ENCODE peak calls at places on chromosomes 11 and 22, in nine cellular contexts. One of them, this sample, is unnamed.
A peak's percentile ranks its signal among the peaks of the same experiment; 100 is the strongest.

GRCh38 chr22:25758316-25758715 is 16.3 kb downstream of the MYO18B start:
- DNase-seq in psoas muscle: no peak
- DNase-seq in astrocyte: peak; percentile 54
- DNase-seq in brain microvascular endothelial cell: no peak
- DNase-seq in epithelial cell of esophagus: peak; percentile 75
- DNase-seq in A549: no peak
- DNase-seq in omental fat pad: no peak
- DNase-seq in tibial nerve: no peak
- DNase-seq in fibroblast of lung: no peak
- DNase-seq in this sample: peak; percentile 73

GRCh38 chr11:10584071-10584501 is 15.6 kb upstream of the LYVE1 start:
- DNase-seq in psoas muscle: no peak
- DNase-seq in astrocyte: peak; percentile 84
- DNase-seq in brain microvascular endothelial cell: no peak
- DNase-seq in epithelial cell of esophagus: no peak
- DNase-seq in A549: no peak
- DNase-seq in omental fat pad: no peak
- DNase-seq in tibial nerve: no peak
- DNase-seq in fibroblast of lung: peak; percentile 86
- DNase-seq in this sample: no peak

GRCh38 chr11:107468596-107468995 is 11.0 kb upstream of the CWF19L2 start:
- DNase-seq in psoas muscle: no peak
- DNase-seq in astrocyte: no peak
- DNase-seq in brain microvascular endothelial cell: peak; percentile 5
- DNase-seq in epithelial cell of esophagus: peak; percentile 55
- DNase-seq in A549: peak; percentile 3
- DNase-seq in omental fat pad: no peak
- DNase-seq in tibial nerve: no peak
- DNase-seq in fibroblast of lung: peak; percentile 49
- DNase-seq in this sample: peak; percentile 37

GRCh38 chr11:76772100-76772782 is 10.9 kb upstream of the TSKU start:
- DNase-seq in psoas muscle: no peak
- DNase-seq in astrocyte: no peak
- DNase-seq in brain microvascular endothelial cell: no peak
- DNase-seq in epithelial cell of esophagus: no peak
- DNase-seq in A549: peak; percentile 95
- DNase-seq in omental fat pad: no peak
- DNase-seq in tibial nerve: no peak
- DNase-seq in fibroblast of lung: peak; percentile 50
- DNase-seq in this sample: no peak

GRCh38 chr11:121466063-121466794 is 13.5 kb upstream of the SORL1-AS1 start:
- DNase-seq in psoas muscle: peak; percentile 89
- DNase-seq in astrocyte: peak; percentile 95
- DNase-seq in brain microvascular endothelial cell: peak; percentile 92
- DNase-seq in epithelial cell of esophagus: peak; percentile 97
- DNase-seq in A549: peak; percentile 89
- DNase-seq in omental fat pad: peak; percentile 86
- DNase-seq in tibial nerve: peak; percentile 43
- DNase-seq in fibroblast of lung: peak; percentile 93
- DNase-seq in this sample: peak; percentile 93

GRCh38 chr11:86162257-86162656 is 82.3 kb upstream of the EED start:
- DNase-seq in psoas muscle: peak; percentile 64
- DNase-seq in astrocyte: peak; percentile 87
- DNase-seq in brain microvascular endothelial cell: peak; percentile 88
- DNase-seq in epithelial cell of esophagus: peak; percentile 81
- DNase-seq in A549: peak; percentile 29
- DNase-seq in omental fat pad: no peak
- DNase-seq in tibial nerve: no peak
- DNase-seq in fibroblast of lung: peak; percentile 83
- DNase-seq in this sample: peak; percentile 81

GRCh38 chr22:21445437-21446127 is 21.6 kb upstream of the TMEM191C start:
- DNase-seq in psoas muscle: peak; percentile 50
- DNase-seq in astrocyte: no peak
- DNase-seq in brain microvascular endothelial cell: no peak
- DNase-seq in epithelial cell of esophagus: no peak
- DNase-seq in A549: no peak
- DNase-seq in omental fat pad: no peak
- DNase-seq in tibial nerve: no peak
- DNase-seq in fibroblast of lung: no peak
- DNase-seq in this sample: no peak

GRCh38 chr11:640021-640706 is 3.1 kb downstream of the DRD4 start:
- DNase-seq in psoas muscle: no peak
- DNase-seq in astrocyte: no peak
- DNase-seq in brain microvascular endothelial cell: no peak
- DNase-seq in epithelial cell of esophagus: no peak
- DNase-seq in A549: no peak
- DNase-seq in omental fat pad: no peak
- DNase-seq in tibial nerve: no peak
- DNase-seq in fibroblast of lung: no peak
- DNase-seq in this sample: no peak

GRCh38 chr11:28245131-28245530 is 136.9 kb downstream of the METTL15 start:
- DNase-seq in psoas muscle: no peak
- DNase-seq in astrocyte: peak; percentile 88
- DNase-seq in brain microvascular endothelial cell: no peak
- DNase-seq in epithelial cell of esophagus: no peak
- DNase-seq in A549: no peak
- DNase-seq in omental fat pad: no peak
- DNase-seq in tibial nerve: no peak
- DNase-seq in fibroblast of lung: no peak
- DNase-seq in this sample: no peak

GRCh38 chr22:48188211-48188845 is 1425.9 kb downstream of the TBC1D22A start:
- DNase-seq in psoas muscle: no peak
- DNase-seq in astrocyte: no peak
- DNase-seq in brain microvascular endothelial cell: no peak
- DNase-seq in epithelial cell of esophagus: no peak
- DNase-seq in A549: peak; percentile 24
- DNase-seq in omental fat pad: no peak
- DNase-seq in tibial nerve: no peak
- DNase-seq in fibroblast of lung: peak; percentile 17
- DNase-seq in this sample: no peak

GRCh38 chr11:86623041-86623621 is 49.3 kb downstream of the ME3 start:
- DNase-seq in psoas muscle: no peak
- DNase-seq in astrocyte: peak; percentile 26
- DNase-seq in brain microvascular endothelial cell: no peak
- DNase-seq in epithelial cell of esophagus: peak; percentile 91
- DNase-seq in A549: no peak
- DNase-seq in omental fat pad: no peak
- DNase-seq in tibial nerve: no peak
- DNase-seq in fibroblast of lung: no peak
- DNase-seq in this sample: peak; percentile 98

GRCh38 chr11:132184079-132184478 is 813.7 kb downstream of the NTM start:
- DNase-seq in psoas muscle: no peak
- DNase-seq in astrocyte: no peak
- DNase-seq in brain microvascular endothelial cell: no peak
- DNase-seq in epithelial cell of esophagus: no peak
- DNase-seq in A549: no peak
- DNase-seq in omental fat pad: no peak
- DNase-seq in tibial nerve: no peak
- DNase-seq in fibroblast of lung: no peak
- DNase-seq in this sample: no peak
- TF ChIP-seq CTCF in psoas muscle: no peak
- TF ChIP-seq CTCF in astrocyte: no peak
- TF ChIP-seq CTCF in brain microvascular endothelial cell: peak; percentile 8
- TF ChIP-seq CTCF in epithelial cell of esophagus: no peak
- TF ChIP-seq CTCF in A549: no peak
- TF ChIP-seq CTCF in omental fat pad: no peak
- TF ChIP-seq CTCF in tibial nerve: no peak
- TF ChIP-seq CTCF in fibroblast of lung: no peak
- TF ChIP-seq CTCF in this sample: no peak

GRCh38 chr11:1825039-1825740 is 9.6 kb upstream of the SYT8 start:
- DNase-seq in psoas muscle: peak; percentile 66
- DNase-seq in astrocyte: no peak
- DNase-seq in brain microvascular endothelial cell: no peak
- DNase-seq in epithelial cell of esophagus: no peak
- DNase-seq in A549: peak; percentile 70
- DNase-seq in omental fat pad: no peak
- DNase-seq in tibial nerve: no peak
- DNase-seq in fibroblast of lung: no peak
- DNase-seq in this sample: no peak
- TF ChIP-seq CTCF in psoas muscle: peak; percentile 28
- TF ChIP-seq CTCF in astrocyte: peak; percentile 19
- TF ChIP-seq CTCF in brain microvascular endothelial cell: peak; percentile 71
- TF ChIP-seq CTCF in epithelial cell of esophagus: no peak
- TF ChIP-seq CTCF in A549: peak; percentile 72
- TF ChIP-seq CTCF in omental fat pad: no peak
- TF ChIP-seq CTCF in tibial nerve: peak; percentile 76
- TF ChIP-seq CTCF in fibroblast of lung: peak; percentile 31
- TF ChIP-seq CTCF in this sample: peak; percentile 64

GRCh38 chr11:123301696-123302400 is 106.8 kb upstream of the CLMP start:
- DNase-seq in psoas muscle: peak; percentile 74
- DNase-seq in astrocyte: no peak
- DNase-seq in brain microvascular endothelial cell: no peak
- DNase-seq in epithelial cell of esophagus: peak; percentile 51
- DNase-seq in A549: peak; percentile 29
- DNase-seq in omental fat pad: no peak
- DNase-seq in tibial nerve: peak; percentile 16
- DNase-seq in fibroblast of lung: no peak
- DNase-seq in this sample: peak; percentile 18

GRCh38 chr11:123303924-123304323 is 108.9 kb upstream of the CLMP start:
- DNase-seq in psoas muscle: no peak
- DNase-seq in astrocyte: no peak
- DNase-seq in brain microvascular endothelial cell: no peak
- DNase-seq in epithelial cell of esophagus: no peak
- DNase-seq in A549: peak; percentile 5
- DNase-seq in omental fat pad: no peak
- DNase-seq in tibial nerve: no peak
- DNase-seq in fibroblast of lung: no peak
- DNase-seq in this sample: no peak

GRCh38 chr11:123300874-123301695 is 106.0 kb upstream of the CLMP start:
- DNase-seq in psoas muscle: no peak
- DNase-seq in astrocyte: peak; percentile 60
- DNase-seq in brain microvascular endothelial cell: no peak
- DNase-seq in epithelial cell of esophagus: peak; percentile 73
- DNase-seq in A549: peak; percentile 13
- DNase-seq in omental fat pad: no peak
- DNase-seq in tibial nerve: no peak
- DNase-seq in fibroblast of lung: peak; percentile 70
- DNase-seq in this sample: peak; percentile 45

GRCh38 chr11:123304828-123305530 is 109.9 kb upstream of the CLMP start:
- DNase-seq in psoas muscle: no peak
- DNase-seq in astrocyte: no peak
- DNase-seq in brain microvascular endothelial cell: no peak
- DNase-seq in epithelial cell of esophagus: no peak
- DNase-seq in A549: no peak
- DNase-seq in omental fat pad: no peak
- DNase-seq in tibial nerve: no peak
- DNase-seq in fibroblast of lung: no peak
- DNase-seq in this sample: no peak

DNA sequence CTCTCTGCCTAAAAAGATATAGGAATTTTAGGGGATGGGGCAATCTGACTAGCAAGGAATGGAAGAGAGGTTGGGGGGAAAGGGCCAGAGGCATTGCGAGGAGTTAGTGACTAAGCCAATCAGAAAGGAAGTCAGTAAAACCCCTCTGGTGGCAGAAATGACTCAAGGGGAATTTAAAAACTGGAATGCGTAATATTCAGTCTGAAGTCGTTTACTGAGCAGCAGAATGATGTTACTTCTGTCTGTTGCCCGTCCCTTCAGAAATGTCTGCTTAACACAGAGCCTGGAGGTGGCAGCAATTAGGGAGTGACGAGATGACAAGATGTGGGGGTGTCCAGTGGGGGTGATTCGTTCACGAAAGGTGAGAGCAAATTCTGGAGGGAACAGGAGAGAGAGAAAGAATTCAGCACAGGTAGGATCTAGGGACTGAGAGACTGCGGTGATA is 107.7 kb upstream of the CLMP start:
- DNase-seq in psoas muscle: no peak
- DNase-seq in astrocyte: peak; percentile 48
- DNase-seq in brain microvascular endothelial cell: peak; percentile 51
- DNase-seq in epithelial cell of esophagus: peak; percentile 27
- DNase-seq in A549: peak; percentile 14
- DNase-seq in omental fat pad: no peak
- DNase-seq in tibial nerve: no peak
- DNase-seq in fibroblast of lung: peak; percentile 18
- DNase-seq in this sample: no peak
- TF ChIP-seq CTCF in psoas muscle: no peak
- TF ChIP-seq CTCF in astrocyte: peak; percentile 27
- TF ChIP-seq CTCF in brain microvascular endothelial cell: peak; percentile 50
- TF ChIP-seq CTCF in epithelial cell of esophagus: no peak
- TF ChIP-seq CTCF in A549: no peak
- TF ChIP-seq CTCF in omental fat pad: no peak
- TF ChIP-seq CTCF in tibial nerve: no peak
- TF ChIP-seq CTCF in fibroblast of lung: peak; percentile 6
- TF ChIP-seq CTCF in this sample: peak; percentile 18

DNA sequence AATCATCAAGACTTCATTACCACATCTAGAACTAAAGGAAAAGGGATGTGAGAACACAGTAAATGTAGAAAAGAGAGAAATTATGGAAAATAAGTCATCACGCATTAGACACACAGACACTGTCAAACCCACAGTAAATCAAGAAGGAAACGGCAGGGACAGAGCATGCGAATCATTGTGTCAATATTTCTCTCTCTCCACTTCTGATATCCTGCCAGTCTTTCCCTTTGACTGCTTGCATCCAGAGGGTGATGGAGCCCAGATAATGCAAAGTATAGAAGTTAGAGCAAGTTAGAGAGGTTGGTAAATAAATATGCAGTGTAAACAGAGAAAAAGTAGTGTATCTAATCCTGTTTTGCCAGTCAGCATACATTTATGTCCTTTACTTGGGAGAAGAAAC is 706.8 kb upstream of the ANO3 start:
- DNase-seq in psoas muscle: no peak
- DNase-seq in astrocyte: no peak
- DNase-seq in brain microvascular endothelial cell: no peak
- DNase-seq in epithelial cell of esophagus: no peak
- DNase-seq in A549: no peak
- DNase-seq in omental fat pad: no peak
- DNase-seq in tibial nerve: no peak
- DNase-seq in fibroblast of lung: no peak
- DNase-seq in this sample: no peak
- TF ChIP-seq CTCF in psoas muscle: no peak
- TF ChIP-seq CTCF in astrocyte: no peak
- TF ChIP-seq CTCF in brain microvascular endothelial cell: no peak
- TF ChIP-seq CTCF in epithelial cell of esophagus: no peak
- TF ChIP-seq CTCF in A549: no peak
- TF ChIP-seq CTCF in omental fat pad: no peak
- TF ChIP-seq CTCF in tibial nerve: no peak
- TF ChIP-seq CTCF in fibroblast of lung: no peak
- TF ChIP-seq CTCF in this sample: no peak

GRCh38 chr11:90476442-90477007 is 253.7 kb upstream of the CHORDC1 start:
- DNase-seq in psoas muscle: no peak
- DNase-seq in astrocyte: peak; percentile 29
- DNase-seq in brain microvascular endothelial cell: peak; percentile 43
- DNase-seq in epithelial cell of esophagus: peak; percentile 86
- DNase-seq in A549: peak; percentile 54
- DNase-seq in omental fat pad: no peak
- DNase-seq in tibial nerve: no peak
- DNase-seq in fibroblast of lung: peak; percentile 42
- DNase-seq in this sample: peak; percentile 71
- TF ChIP-seq CTCF in psoas muscle: peak; percentile 69
- TF ChIP-seq CTCF in astrocyte: peak; percentile 39
- TF ChIP-seq CTCF in brain microvascular endothelial cell: peak; percentile 55
- TF ChIP-seq CTCF in epithelial cell of esophagus: peak; percentile 74
- TF ChIP-seq CTCF in A549: peak; percentile 46
- TF ChIP-seq CTCF in omental fat pad: no peak
- TF ChIP-seq CTCF in tibial nerve: no peak
- TF ChIP-seq CTCF in fibroblast of lung: peak; percentile 15
- TF ChIP-seq CTCF in this sample: peak; percentile 75